ENCODE peak calls at places on chromosomes 1 and 21, in six cellular contexts. C, R, O, S, F and I are unnamed samples.

GRCh38 chr1:3119061-3119460 is 50.1 kb downstream of the PRDM16 start:
- DNase-seq in C (no peak), R (no peak), O (no peak), S (no peak), F (no peak), I (no peak)

GRCh38 chr1:9422321-9422720 is 116.9 kb upstream of the SLC25A33 start:
- DNase-seq in C (no peak), R (no peak), O (no peak), S (no peak), F (no peak), I (no peak)

GRCh38 chr1:192702212-192702993 is 66.5 kb downstream of the RGS13 start:
- DNase-seq in C (no peak), R (peak), O (no peak), S (no peak), F (peak), I (no peak)

GRCh38 chr21:46205766-46206162 is 21.5 kb upstream of the SPATC1L start:
- DNase-seq in C (no peak), R (no peak), O (no peak), S (no peak), F (no peak), I (no peak)

GRCh38 chr1:25608488-25609178 is 8.0 kb upstream of the MAN1C1 start:
- DNase-seq in C (peak), R (peak), O (peak), S (peak), F (peak), I (no peak)

GRCh38 chr1:38009088-38009840 is 3.3 kb upstream of the UTP11 start:
- DNase-seq in C (no peak), R (peak), O (no peak), S (no peak), F (no peak), I (no peak)

GRCh38 chr1:8652607-8653046 is 164.8 kb downstream of the RERE start:
- DNase-seq in C (no peak), R (no peak), O (no peak), S (no peak), F (no peak), I (no peak)

GRCh38 chr1:24149854-24150227 is 6.9 kb upstream of the IL22RA1 start:
- DNase-seq in C (no peak), R (peak), O (no peak), S (no peak), F (peak), I (no peak)

GRCh38 chr21:46055863-46056281 is 42.0 kb upstream of the COL6A2 start:
- DNase-seq in C (no peak), R (peak), O (no peak), S (no peak), F (no peak), I (no peak)

GRCh38 chr21:34688145-34688544 is 19.4 kb downstream of the CLIC6 start:
- DNase-seq in C (no peak), R (peak), O (no peak), S (no peak), F (peak), I (no peak)

GRCh38 chr1:41238311-41239094 is 3.6 kb downstream of the SCMH1 start:
- DNase-seq in C (no peak), R (peak), O (no peak), S (no peak), F (no peak), I (no peak)

GRCh38 chr1:200659269-200659668 is 10.4 kb downstream of the DDX59 start:
- DNase-seq in C (no peak), R (no peak), O (no peak), S (no peak), F (peak), I (no peak)

GRCh38 chr1:238466459-238466858 is 575.7 kb upstream of the ZP4 start:
- DNase-seq in C (no peak), R (peak), O (no peak), S (no peak), F (no peak), I (no peak)

GRCh38 chr1:36109041-36109679 is 15.9 kb downstream of the COL8A2 start:
- DNase-seq in C (no peak), R (peak), O (peak), S (no peak), F (peak), I (no peak)

GRCh38 chr1:170145691-170146676 is at the start of gene NTMT2:
- DNase-seq in C (no peak), R (no peak), O (no peak), S (no peak), F (no peak), I (peak)

GRCh38 chr1:180680558-180681144 is 48.8 kb downstream of the XPR1 start:
- DNase-seq in C (no peak), R (peak), O (no peak), S (no peak), F (no peak), I (no peak)

GRCh38 chr1:37478451-37478871 is 4.1 kb downstream of the ZC3H12A start:
- DNase-seq in C (no peak), R (peak), O (peak), S (no peak), F (peak), I (no peak)